ENCODE peak calls at places on chromosomes 16 and 17, in seven cellular contexts. H is aorta, Z is suprapubic skin, S is transverse colon, O is mesendoderm, J is PC-3, X is GM23248. B is an unnamed sample.

GRCh38 chr17:10096556-10096955 is 101.8 kb downstream of the GAS7 start:
- DNase-seq in J (no peak), X (no peak), H (no peak), S (no peak), Z (peak; percentile 63), O (no peak), B (no peak)

GRCh38 chr17:56351675-56352074 is 198.4 kb downstream of the ANKFN1 start:
- DNase-seq in J (peak; percentile 19), H (no peak), X (no peak), S (no peak), Z (no peak), O (no peak), B (no peak)

GRCh38 chr17:42833771-42834422 is 700 bp downstream of the PSME3 start:
- DNase-seq in J (no peak), O (peak; percentile 22), Z (no peak), X (peak; percentile 46), H (no peak), S (no peak), B (no peak)

GRCh38 chr17:15920758-15921239 is 24.1 kb upstream of the ADORA2B start:
- DNase-seq in H (no peak), O (peak; percentile 30), Z (no peak), X (peak; percentile 90), J (peak; percentile 100), S (peak; percentile 34), B (no peak)

GRCh38 chr17:16398270-16399267 is 16.8 kb upstream of the TRPV2 start:
- DNase-seq in J (peak; percentile 75), O (peak; percentile 80), S (no peak), Z (no peak), H (no peak), X (no peak), B (no peak)

GRCh38 chr17:48575066-48575582 is 3.0 kb downstream of the HOXB4 start:
- DNase-seq in H (no peak), O (no peak), X (no peak), J (peak; percentile 51), Z (no peak), S (no peak), B (no peak)

GRCh38 chr17:40345161-40346034 is 19.1 kb downstream of the GJD3 start:
- DNase-seq in S (peak; percentile 91), Z (no peak), X (peak; percentile 71), J (peak; percentile 32), H (peak; percentile 83), O (peak; percentile 96), B (peak; percentile 54)

GRCh38 chr16:50573947-50574751 is 26.0 kb downstream of the NKD1 start:
- DNase-seq in S (no peak), H (peak; percentile 75), J (no peak), O (no peak), Z (no peak), X (no peak), B (no peak)

GRCh38 chr17:1055751-1056645 is 59.1 kb downstream of the TIMM22 start:
- DNase-seq in O (peak; percentile 79), Z (no peak), X (peak; percentile 69), H (peak; percentile 76), J (peak; percentile 37), S (peak; percentile 41), B (peak; percentile 47)

GRCh38 chr17:47785538-47786123 is 36.0 kb downstream of the OSBPL7 start:
- DNase-seq in O (peak; percentile 75), S (no peak), H (no peak), Z (no peak), X (peak; percentile 38), J (peak; percentile 47), B (no peak)

GRCh38 chr17:14775761-14776492 is 475.0 kb downstream of the HS3ST3B1 start:
- DNase-seq in J (no peak), O (peak; percentile 33), Z (no peak), S (no peak), H (no peak), X (peak; percentile 21), B (no peak)

GRCh38 chr17:4998666-4999428 is 1.1 kb downstream of the KIF1C start:
- DNase-seq in Z (peak; percentile 67), S (peak; percentile 65), O (peak; percentile 16), J (peak; percentile 2), H (no peak), X (peak; percentile 38), B (no peak)

GRCh38 chr17:4997302-4998026 is at the start of the genes INCA1 and KIF1C:
- DNase-seq in S (peak; percentile 96), X (peak; percentile 97), O (peak; percentile 93), J (peak; percentile 85), H (peak; percentile 96), Z (peak; percentile 94), B (peak; percentile 69)

GRCh38 chr17:5000237-5000639 is 2.5 kb downstream of the KIF1C start:
- DNase-seq in X (peak; percentile 27), Z (peak; percentile 72), J (no peak), S (peak; percentile 56), O (peak; percentile 18), H (peak; percentile 88), B (no peak)

GRCh38 chr17:4998027-4998665 is 396 bp downstream of the KIF1C start:
- DNase-seq in O (peak; percentile 61), X (no peak), S (peak; percentile 23), H (peak; percentile 67), Z (peak; percentile 78), J (no peak), B (peak; percentile 22)

DNA sequence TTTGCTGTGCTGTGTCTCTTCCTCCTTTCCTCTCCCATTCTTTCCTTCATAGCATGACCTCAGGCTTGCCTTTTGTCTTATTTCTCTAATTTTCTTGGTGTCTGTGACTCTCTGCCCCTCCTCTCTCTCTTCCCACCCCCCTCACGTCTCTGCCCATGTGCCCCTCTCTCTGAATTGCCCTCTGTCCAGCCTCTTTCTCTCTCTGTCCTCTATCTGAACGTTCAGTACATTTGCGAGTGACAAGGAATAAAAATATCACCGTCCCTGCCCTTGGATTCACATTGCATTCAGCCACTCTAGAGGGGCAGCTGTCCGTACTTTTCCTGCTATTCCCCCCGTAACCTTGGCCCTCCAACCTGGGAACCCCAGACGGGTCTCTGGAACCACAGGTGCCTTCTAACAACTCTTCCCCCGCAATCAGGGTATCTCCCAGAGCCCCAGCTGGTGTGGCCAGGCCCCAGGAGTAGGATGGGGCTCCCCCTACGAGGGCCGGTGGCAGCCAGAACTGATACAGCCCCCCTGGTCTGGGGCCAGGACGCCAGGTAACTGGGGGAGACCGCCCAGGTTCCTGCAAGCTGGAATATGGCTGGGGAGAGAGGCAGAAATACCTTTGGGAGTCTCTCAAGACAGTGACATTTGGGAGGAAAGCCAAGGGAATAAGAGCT is 1.8 kb downstream of the KIF1C start:
- DNase-seq in X (no peak), O (no peak), J (no peak), S (no peak), Z (peak; percentile 56), H (no peak), B (no peak)
- H3K36me3 ChIP-seq in X (peaks cover 3% of the 10 kb centered on the region), O (peaks cover 21% of the 10 kb centered on the region), J (peaks cover 8% of the 10 kb centered on the region), S (no peaks in the 10 kb centered on the region), Z (peaks cover 37% of the 10 kb centered on the region), H (no peaks in the 10 kb centered on the region), B (peaks cover 41% of the 10 kb centered on the region)

DNA sequence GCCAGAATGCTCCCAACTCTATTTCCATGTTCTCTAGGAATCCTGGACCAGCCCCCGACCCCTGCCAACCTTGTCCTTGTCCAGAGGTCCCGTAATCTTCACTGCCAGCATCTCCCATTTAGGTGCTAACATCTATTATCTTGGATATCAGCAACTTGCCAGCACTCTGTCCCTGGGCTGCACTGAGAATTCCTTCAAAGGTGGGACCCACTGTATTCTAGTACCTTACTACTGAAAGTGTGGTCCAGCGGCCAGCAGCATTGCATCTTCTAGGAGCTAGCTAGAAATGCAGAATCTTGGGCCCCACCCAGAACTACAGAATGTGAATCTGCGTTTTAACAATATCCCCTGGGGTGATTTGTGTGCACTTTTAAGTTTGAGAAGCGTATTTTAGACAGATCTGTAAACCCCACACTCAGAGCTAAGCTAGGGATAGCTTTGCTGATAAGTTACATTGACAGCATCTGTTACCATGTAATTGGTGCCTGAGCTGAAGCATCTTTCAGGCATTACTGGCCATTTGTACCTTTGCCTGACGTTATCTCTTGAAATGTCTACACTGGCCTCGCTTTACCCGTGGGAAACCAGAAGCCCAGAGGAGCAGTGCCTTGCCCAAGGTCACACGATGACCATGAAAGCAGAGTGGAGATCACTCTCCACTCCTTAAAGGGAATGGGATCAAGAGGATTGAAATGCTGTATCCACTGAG is 8.3 kb downstream of the ABAT start:
- DNase-seq in O (no peak), S (no peak), Z (no peak), X (no peak), H (no peak), J (no peak), B (no peak)
- H3K4me1 ChIP-seq in O (no peaks in the 10 kb centered on the region), S (no peaks in the 10 kb centered on the region), Z (peaks cover 13% of the 10 kb centered on the region), X (peaks cover 16% of the 10 kb centered on the region), H (no peaks in the 10 kb centered on the region), J (peaks cover 19% of the 10 kb centered on the region), B (peaks cover 9% of the 10 kb centered on the region)

DNA sequence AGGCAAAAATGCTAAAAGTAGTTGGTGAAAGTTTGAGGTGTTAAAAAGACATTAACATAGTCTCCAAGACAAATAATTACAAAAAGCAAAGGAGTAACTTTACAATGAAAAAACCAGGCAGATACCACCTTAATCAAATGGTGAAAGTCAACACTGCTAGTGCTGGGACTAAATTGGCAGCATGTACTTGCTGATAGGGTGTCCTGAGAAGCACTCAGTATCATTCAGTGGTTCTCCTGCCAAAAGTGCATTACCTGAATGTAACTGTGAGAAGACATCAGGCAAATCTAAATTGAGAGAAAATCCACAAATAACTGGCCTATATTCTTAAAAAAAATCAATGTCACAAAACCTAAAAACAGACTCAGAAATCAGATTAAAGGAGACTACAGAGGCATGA is 8.0 kb downstream of the KIAA0753 start:
- DNase-seq in X (no peak), Z (no peak), H (no peak), J (no peak), O (no peak), S (no peak), B (no peak)
- H3K36me3 ChIP-seq in X (peaks cover 53% of the 10 kb centered on the region), Z (peaks cover 43% of the 10 kb centered on the region), H (no peaks in the 10 kb centered on the region), J (peaks cover 10% of the 10 kb centered on the region), O (no peaks in the 10 kb centered on the region), S (no peaks in the 10 kb centered on the region), B (peaks cover 65% of the 10 kb centered on the region)

GRCh38 chr16:8391219-8391757 is 199.0 kb downstream of the TMEM114 start:
- DNase-seq in J (no peak), S (no peak), H (no peak), Z (no peak), O (no peak), X (no peak), B (no peak)

GRCh38 chr16:8398548-8398947 is 191.8 kb downstream of the TMEM114 start:
- DNase-seq in S (no peak), O (no peak), H (no peak), Z (no peak), X (no peak), J (no peak), B (no peak)

GRCh38 chr16:8397223-8397622 is 193.1 kb downstream of the TMEM114 start:
- DNase-seq in H (no peak), X (no peak), O (no peak), S (no peak), J (no peak), Z (no peak), B (no peak)

GRCh38 chr16:8396463-8396862 is 193.8 kb downstream of the TMEM114 start:
- DNase-seq in Z (no peak), J (no peak), O (no peak), S (no peak), X (no peak), H (no peak), B (no peak)
- H3K4me1 ChIP-seq in Z (no peaks in the 10 kb centered on the region), J (no peaks in the 10 kb centered on the region), O (no peaks in the 10 kb centered on the region), S (no peaks in the 10 kb centered on the region), X (no peaks in the 10 kb centered on the region), H (no peaks in the 10 kb centered on the region), B (no peaks in the 10 kb centered on the region)

DNA sequence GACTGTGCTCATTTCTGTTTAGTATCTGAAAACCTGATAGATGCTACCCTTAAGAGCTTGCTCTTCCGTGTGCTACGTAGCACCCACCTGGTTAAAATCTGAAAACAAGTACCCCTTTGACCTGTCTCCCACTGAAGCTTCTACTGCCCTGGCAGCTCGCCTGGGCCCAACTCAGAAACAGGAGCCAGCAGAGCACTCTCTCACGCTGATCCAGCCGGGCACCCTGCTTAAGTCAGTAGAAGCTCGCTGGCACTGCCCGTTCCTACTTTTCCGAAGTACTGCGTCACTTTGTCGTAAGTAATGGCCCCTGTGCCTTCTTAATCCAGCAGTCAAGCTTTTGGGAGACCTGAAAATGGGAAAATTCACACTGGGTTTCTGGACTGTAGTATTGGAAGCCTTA is 18.9 kb downstream of the NTAN1 start:
- DNase-seq in O (no peak), S (no peak), H (no peak), X (no peak), Z (no peak), J (no peak), B (no peak)
- H3K36me3 ChIP-seq in O (peaks cover 18% of the 10 kb centered on the region), S (no peaks in the 10 kb centered on the region), H (peaks cover 6% of the 10 kb centered on the region), X (peaks cover 62% of the 10 kb centered on the region), Z (peaks cover 93% of the 10 kb centered on the region), J (peaks cover 19% of the 10 kb centered on the region), B (peaks cover 98% of the 10 kb centered on the region)

B was measured in NT2/D1.